ENCODE peak calls at places on chromosome 22, in four cellular contexts. Z is K562, T is GM12878, J is H1. A is an unnamed sample.

GRCh38 chr22:48444320-48445112 is 1383.2 kb downstream of the BRD1 start:
- DNase-seq in Z (no peak), T (peak), J (no peak), A (no peak)

GRCh38 chr22:42902875-42903510 is 45.9 kb upstream of the ARFGAP3 start:
- DNase-seq in Z (no peak), T (no peak), J (no peak), A (peak)

GRCh38 chr22:17753401-17753989 is 20.8 kb downstream of the BID start:
- DNase-seq in Z (no peak), T (no peak), J (no peak), A (peak)

GRCh38 chr22:49209452-49210195 is 618.0 kb downstream of the BRD1 start:
- DNase-seq in Z (no peak), T (no peak), J (peak), A (no peak)

GRCh38 chr22:35337932-35338331 is 38.2 kb downstream of the TOM1 start:
- DNase-seq in Z (peak), T (no peak), J (no peak), A (no peak)

GRCh38 chr22:33923033-33923432 is 2.8 kb upstream of the LARGE1 start:
- DNase-seq in Z (no peak), T (no peak), J (no peak), A (peak)

GRCh38 chr22:24753919-24754318 is 20.6 kb downstream of the PIWIL3 start:
- DNase-seq in Z (no peak), T (no peak), J (no peak), A (no peak)

GRCh38 chr22:50625131-50625567 is 2.8 kb downstream of the ARSA start:
- DNase-seq in Z (no peak), T (no peak), J (no peak), A (no peak)

GRCh38 chr22:17492247-17492646 is 71.1 kb upstream of the SLC25A18 start:
- DNase-seq in Z (no peak), T (no peak), J (no peak), A (no peak)

DNA sequence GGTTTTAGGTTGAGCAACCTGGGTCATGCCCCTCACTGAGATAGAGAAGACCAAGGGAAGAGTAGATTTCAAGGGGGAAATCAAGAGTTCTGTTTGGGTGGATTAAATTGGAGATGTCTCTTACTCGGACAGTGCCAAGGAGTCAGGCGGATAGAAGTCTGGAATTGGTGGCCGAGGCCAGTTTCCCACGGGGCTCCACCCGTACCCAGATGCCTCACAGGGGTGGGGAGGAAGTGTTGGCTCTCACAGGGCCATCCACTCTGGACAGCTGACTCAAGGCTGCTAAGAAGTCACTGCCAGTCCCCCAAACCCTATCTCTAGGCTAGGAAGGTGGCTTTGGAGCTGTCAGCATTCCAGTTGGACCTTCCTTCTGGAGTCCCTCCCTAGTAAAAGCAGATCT is 79.1 kb upstream of the TIMP3 start:
- DNase-seq in Z (no peak), T (no peak), J (no peak), A (no peak)
- H3K4me3 ChIP-seq in Z (no peak), T (no peak), J (no peak), A (no peak)

DNA sequence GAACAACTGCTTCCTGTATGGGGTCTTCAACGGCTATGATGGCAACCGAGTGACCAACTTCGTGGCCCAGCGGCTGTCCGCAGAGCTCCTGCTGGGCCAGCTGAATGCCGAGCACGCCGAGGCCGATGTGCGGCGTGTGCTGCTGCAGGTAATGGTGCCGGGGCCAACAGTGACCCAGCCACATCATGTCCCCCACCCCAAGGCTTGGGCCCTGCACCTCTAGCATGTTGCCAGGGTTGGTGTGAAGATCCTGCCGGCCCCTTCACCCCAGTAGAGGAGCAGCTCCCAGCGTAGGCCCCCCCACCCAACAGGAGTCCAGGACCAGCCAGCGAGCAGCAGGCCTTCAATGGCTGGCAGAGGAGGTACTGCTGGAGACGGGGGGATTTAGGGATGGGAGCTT is 15.9 kb downstream of the TAB1 start:
- DNase-seq in Z (no peak), T (no peak), J (no peak), A (no peak)
- H3K27ac ChIP-seq in Z (no peak), T (no peak), J (no peak), A (no peak)

GRCh38 chr22:46067159-46068111 is 82.9 kb upstream of the PPARA start:
- DNase-seq in Z (no peak), T (no peak), J (no peak), A (no peak)
- TF ChIP-seq CHD1 in Z (no peak), T (no peak), J (no peak), A (no peak)

DNA sequence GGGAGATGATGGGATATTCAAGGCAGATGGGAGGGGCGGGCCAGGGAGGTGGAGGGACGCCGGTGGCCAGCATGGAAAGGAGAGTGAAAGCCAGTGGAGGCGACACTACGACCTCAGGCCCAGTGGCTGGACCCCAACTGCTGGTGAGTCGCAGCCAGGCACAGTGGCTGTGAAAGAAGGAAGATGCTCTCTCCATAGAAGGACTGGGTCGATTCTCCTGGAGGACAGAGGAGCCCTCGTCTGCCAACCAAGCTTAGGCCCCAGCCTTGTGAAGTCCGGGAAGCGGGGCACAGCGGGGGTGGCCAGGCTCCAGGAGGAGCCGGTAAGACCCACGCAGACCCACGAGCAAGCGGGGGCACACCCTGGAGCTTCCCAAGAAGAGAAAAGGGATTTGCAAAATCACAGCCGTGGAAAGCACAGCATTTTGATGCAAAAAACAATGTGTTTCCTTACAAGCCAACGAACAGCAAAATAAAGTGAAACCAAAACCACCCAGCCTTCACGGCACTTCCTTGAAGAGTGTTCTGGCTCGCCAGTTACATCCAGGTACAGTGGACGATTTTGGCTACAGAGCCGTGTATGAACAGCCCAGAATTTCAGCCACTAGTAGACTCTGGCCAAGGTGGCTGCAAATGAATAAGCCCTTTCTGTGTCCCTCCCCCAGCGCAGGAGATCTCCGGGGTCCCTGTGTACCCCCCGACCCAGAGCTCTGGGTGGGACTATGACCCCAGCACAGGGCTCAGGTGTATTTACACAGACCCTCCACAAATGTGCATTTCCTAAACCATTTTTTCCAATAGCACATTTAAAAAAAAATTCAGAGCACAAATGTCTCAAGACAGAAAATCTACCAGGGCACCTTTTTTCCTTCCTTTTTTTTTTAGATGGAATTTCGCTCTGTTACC is 96.9 kb downstream of the TRMU start:
- DNase-seq in Z (no peak), T (no peak), J (peak), A (no peak)
- H3K4me3 ChIP-seq in Z (no peak), T (peak), J (no peak), A (no peak)

DNA sequence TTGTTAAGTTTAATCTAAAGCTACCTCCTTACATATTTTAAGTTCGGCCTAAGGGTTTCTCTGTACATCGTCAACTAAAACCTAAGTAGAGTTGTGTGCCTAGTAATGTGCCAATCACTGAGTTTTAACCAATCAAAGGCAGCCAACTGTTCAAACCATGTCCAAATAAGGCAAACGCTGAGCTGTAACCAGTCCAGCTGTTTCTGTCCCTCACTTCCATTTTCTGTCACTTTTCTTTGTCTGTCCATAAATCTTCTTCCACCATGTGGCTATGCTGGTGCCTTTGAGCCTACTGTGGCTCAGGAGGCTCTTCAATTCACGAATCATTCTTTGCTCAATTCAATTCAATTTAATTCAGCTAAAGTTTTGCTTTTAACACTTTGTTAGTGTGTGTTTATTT is 13.9 kb upstream of the ATXN10 start:
- DNase-seq in Z (no peak), T (no peak), J (no peak), A (no peak)
- H3K27ac ChIP-seq in Z (no peak), T (no peak), J (no peak), A (no peak)

GRCh38 chr22:22460060-22460459 is 48.5 kb downstream of the ZNF280B start:
- DNase-seq in Z (no peak), T (no peak), J (peak), A (no peak)
- TF ChIP-seq CHD1 in Z (no peak), T (no peak), J (no peak), A (no peak)

DNA sequence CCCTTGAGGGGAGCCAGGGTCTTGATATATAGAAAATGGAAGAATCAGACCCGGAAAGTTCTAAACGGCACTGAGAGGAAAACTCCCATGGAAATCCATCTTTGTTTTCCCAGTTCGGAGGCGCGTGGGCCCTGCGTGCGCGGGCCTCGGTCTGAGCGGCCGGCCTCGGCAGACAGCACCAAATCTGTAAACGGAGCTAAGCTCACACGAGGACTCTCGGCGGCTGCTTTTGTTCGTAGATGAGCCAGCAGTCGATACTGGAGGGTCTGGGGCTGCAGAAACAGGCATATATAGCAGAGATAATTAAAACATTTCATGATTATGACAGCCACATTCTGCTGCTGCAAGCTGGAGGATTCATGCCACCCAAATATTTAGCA is 68.5 kb upstream of the PPARA start:
- DNase-seq in Z (no peak), T (no peak), J (no peak), A (no peak)
- H3K4me3 ChIP-seq in Z (no peak), T (no peak), J (no peak), A (no peak)

A was measured in IMR-90.